ENCODE peak calls at places on chromosomes 12 and 14, in four cellular contexts. N, R, S and J are unnamed samples.

GRCh38 chr12:121443911-121444841 is 44.3 kb downstream of the RNF34 start:
- DNase-seq in N (no peak), R (no peak), S (no peak), J (no peak)

GRCh38 chr14:90137807-90138206 is 76.0 kb downstream of the KCNK13 start:
- DNase-seq in N (no peak), R (peak), S (no peak), J (no peak)

GRCh38 chr12:13443028-13443427 is 246.5 kb downstream of the EMP1 start:
- DNase-seq in N (no peak), R (no peak), S (no peak), J (no peak)

GRCh38 chr12:122040579-122041386 is 19.1 kb downstream of the BCL7A start:
- DNase-seq in N (no peak), R (no peak), S (no peak), J (no peak)

GRCh38 chr14:68568907-68569545 is 223.8 kb downstream of the ZFP36L1 start:
- DNase-seq in N (no peak), R (no peak), S (no peak), J (no peak)

GRCh38 chr12:78898416-78898815 is 33.8 kb downstream of the SYT1 start:
- DNase-seq in N (no peak), R (peak), S (peak), J (peak)

GRCh38 chr14:52700701-52701172 is 5.4 kb upstream of the ERO1A start:
- DNase-seq in N (no peak), R (no peak), S (no peak), J (no peak)

GRCh38 chr14:99568567-99569560 is 35.1 kb downstream of the CCDC85C start:
- DNase-seq in N (no peak), R (peak), S (no peak), J (peak)

GRCh38 chr12:20434993-20435392 is 66.7 kb downstream of the PDE3A start:
- DNase-seq in N (no peak), R (peak), S (no peak), J (no peak)

GRCh38 chr14:51865953-51866747 is 5.7 kb downstream of the GNG2 start:
- DNase-seq in N (no peak), R (no peak), S (no peak), J (no peak)

GRCh38 chr12:232731-233614 is 19.0 kb upstream of the SLC6A12 start:
- DNase-seq in N (no peak), R (no peak), S (peak), J (no peak)

GRCh38 chr12:19153396-19153795 is 23.9 kb downstream of the PLEKHA5 start:
- DNase-seq in N (no peak), R (no peak), S (no peak), J (no peak)

GRCh38 chr12:24227550-24227949 is 278.1 kb upstream of the SOX5 start:
- DNase-seq in N (no peak), R (no peak), S (no peak), J (no peak)

GRCh38 chr12:58249610-58250009 is 308.2 kb downstream of the ATP23 start:
- DNase-seq in N (no peak), R (no peak), S (no peak), J (no peak)

GRCh38 chr14:24814944-24815343 is 181.0 kb upstream of the GZMB start:
- DNase-seq in N (no peak), R (no peak), S (no peak), J (no peak)

GRCh38 chr12:26966842-26967241 is 28.6 kb downstream of the FGFR1OP2 start:
- DNase-seq in N (no peak), R (no peak), S (no peak), J (no peak)

GRCh38 chr12:95169368-95169767 is 47.9 kb downstream of the FGD6 start:
- DNase-seq in N (no peak), R (peak), S (no peak), J (peak)

GRCh38 chr12:64318605-64319004 is 72.0 kb downstream of the C12orf56 start:
- DNase-seq in N (no peak), R (peak), S (no peak), J (no peak)

GRCh38 chr12:124622326-124622725 is 54.9 kb upstream of the NCOR2 start:
- DNase-seq in N (no peak), R (no peak), S (no peak), J (no peak)

GRCh38 chr12:93908264-93908663 is 231.1 kb downstream of the CRADD start:
- DNase-seq in N (no peak), R (no peak), S (no peak), J (no peak)

GRCh38 chr14:61528591-61529021 is 166.7 kb upstream of the HIF1A start:
- DNase-seq in N (peak), R (peak), S (no peak), J (peak)

GRCh38 chr12:27619308-27619707 is 76.9 kb upstream of the REP15 start:
- DNase-seq in N (no peak), R (peak), S (no peak), J (peak)

GRCh38 chr14:75825147-75825592 is 156.6 kb downstream of the TGFB3 start:
- DNase-seq in N (no peak), R (peak), S (no peak), J (peak)

GRCh38 chr14:69658664-69659261 is 47.4 kb downstream of the SUSD6 start:
- DNase-seq in N (peak), R (peak), S (no peak), J (peak)

GRCh38 chr12:91064640-91065039 is 6.8 kb upstream of the KERA start:
- DNase-seq in N (no peak), R (no peak), S (no peak), J (no peak)

GRCh38 chr14:34797747-34798583 is 77.2 kb downstream of the BAZ1A start:
- DNase-seq in N (no peak), R (no peak), S (no peak), J (no peak)

GRCh38 chr12:52568111-52568510 is 5.5 kb downstream of the KRT74 start:
- DNase-seq in N (no peak), R (no peak), S (no peak), J (no peak)

GRCh38 chr12:112932485-112933151 is 5.7 kb upstream of the OAS3 start:
- DNase-seq in N (no peak), R (no peak), S (no peak), J (no peak)